ENCODE peak calls at places on chromosomes 11 and 22, in seven cellular contexts. One of them, this sample, is unnamed.

GRCh38 chr11:122375687-122376399 is 259.8 kb upstream of the BLID start:
- DNase-seq in amygdala: no peak
- DNase-seq in activated gamma-delta T cell treated with Interleukin-2 at 50 U/mL for 16 hours: no peak
- DNase-seq in H9: no peak
- DNase-seq in NCI-H460: no peak
- DNase-seq in kidney: no peak
- DNase-seq in hypothalamus: no peak
- DNase-seq in this sample: no peak

GRCh38 chr11:111327908-111328624 is 29.7 kb downstream of the POU2AF3 start:
- DNase-seq in activated gamma-delta T cell treated with Interleukin-2 at 50 U/mL for 16 hours: no peak
- DNase-seq in H9: peak
- DNase-seq in hypothalamus: no peak
- DNase-seq in amygdala: no peak
- DNase-seq in NCI-H460: no peak
- DNase-seq in kidney: no peak
- DNase-seq in this sample: no peak

GRCh38 chr11:120718171-120718570 is 206.6 kb downstream of the GRIK4 start:
- DNase-seq in hypothalamus: no peak
- DNase-seq in activated gamma-delta T cell treated with Interleukin-2 at 50 U/mL for 16 hours: no peak
- DNase-seq in amygdala: no peak
- DNase-seq in kidney: no peak
- DNase-seq in H9: no peak
- DNase-seq in NCI-H460: no peak
- DNase-seq in this sample: no peak

GRCh38 chr22:20076627-20077172 is 3.3 kb upstream of the DGCR8 start:
- DNase-seq in NCI-H460: no peak
- DNase-seq in kidney: peak
- DNase-seq in H9: no peak
- DNase-seq in hypothalamus: no peak
- DNase-seq in activated gamma-delta T cell treated with Interleukin-2 at 50 U/mL for 16 hours: no peak
- DNase-seq in amygdala: no peak
- DNase-seq in this sample: no peak

GRCh38 chr11:2586091-2586792 is 113.6 kb downstream of the KCNQ1OT1 start:
- DNase-seq in activated gamma-delta T cell treated with Interleukin-2 at 50 U/mL for 16 hours: no peak
- DNase-seq in kidney: peak
- DNase-seq in H9: peak
- DNase-seq in hypothalamus: no peak
- DNase-seq in NCI-H460: no peak
- DNase-seq in amygdala: no peak
- DNase-seq in this sample: no peak

GRCh38 chr11:123020968-123021367 is 39.3 kb upstream of the BSX start:
- DNase-seq in kidney: no peak
- DNase-seq in H9: peak
- DNase-seq in hypothalamus: no peak
- DNase-seq in amygdala: no peak
- DNase-seq in NCI-H460: peak
- DNase-seq in activated gamma-delta T cell treated with Interleukin-2 at 50 U/mL for 16 hours: no peak
- DNase-seq in this sample: peak

GRCh38 chr11:97615541-97615940 is 1225.7 kb downstream of the JRKL start:
- DNase-seq in NCI-H460: no peak
- DNase-seq in H9: no peak
- DNase-seq in kidney: no peak
- DNase-seq in amygdala: no peak
- DNase-seq in activated gamma-delta T cell treated with Interleukin-2 at 50 U/mL for 16 hours: no peak
- DNase-seq in hypothalamus: no peak
- DNase-seq in this sample: no peak

GRCh38 chr22:41353862-41354575 is 27.7 kb upstream of the TEF start:
- DNase-seq in amygdala: no peak
- DNase-seq in kidney: no peak
- DNase-seq in activated gamma-delta T cell treated with Interleukin-2 at 50 U/mL for 16 hours: no peak
- DNase-seq in H9: no peak
- DNase-seq in NCI-H460: no peak
- DNase-seq in hypothalamus: no peak
- DNase-seq in this sample: no peak

GRCh38 chr11:91871791-91872190 is 352.8 kb upstream of the FAT3 start:
- DNase-seq in NCI-H460: no peak
- DNase-seq in hypothalamus: no peak
- DNase-seq in amygdala: no peak
- DNase-seq in activated gamma-delta T cell treated with Interleukin-2 at 50 U/mL for 16 hours: no peak
- DNase-seq in kidney: no peak
- DNase-seq in H9: no peak
- DNase-seq in this sample: no peak

GRCh38 chr11:67372993-67373915 is at the start of gene CLCF1:
- DNase-seq in activated gamma-delta T cell treated with Interleukin-2 at 50 U/mL for 16 hours: peak
- DNase-seq in hypothalamus: no peak
- DNase-seq in NCI-H460: no peak
- DNase-seq in amygdala: peak
- DNase-seq in H9: no peak
- DNase-seq in kidney: peak
- DNase-seq in this sample: peak

GRCh38 chr11:69129647-69130046 is 26.1 kb upstream of the SMIM38 start:
- DNase-seq in H9: peak
- DNase-seq in amygdala: no peak
- DNase-seq in NCI-H460: no peak
- DNase-seq in kidney: peak
- DNase-seq in hypothalamus: no peak
- DNase-seq in activated gamma-delta T cell treated with Interleukin-2 at 50 U/mL for 16 hours: no peak
- DNase-seq in this sample: no peak

GRCh38 chr22:25054943-25055511 is 102.5 kb downstream of the KIAA1671 start:
- DNase-seq in kidney: no peak
- DNase-seq in NCI-H460: no peak
- DNase-seq in hypothalamus: peak
- DNase-seq in H9: no peak
- DNase-seq in activated gamma-delta T cell treated with Interleukin-2 at 50 U/mL for 16 hours: peak
- DNase-seq in amygdala: no peak
- DNase-seq in this sample: no peak

GRCh38 chr11:17490232-17490631 is 13.6 kb upstream of the ABCC8 start:
- DNase-seq in hypothalamus: no peak
- DNase-seq in NCI-H460: no peak
- DNase-seq in H9: no peak
- DNase-seq in amygdala: no peak
- DNase-seq in kidney: no peak
- DNase-seq in activated gamma-delta T cell treated with Interleukin-2 at 50 U/mL for 16 hours: no peak
- DNase-seq in this sample: no peak

GRCh38 chr11:29629281-29629680 is 387.5 kb downstream of the KCNA4 start:
- DNase-seq in amygdala: no peak
- DNase-seq in kidney: no peak
- DNase-seq in hypothalamus: no peak
- DNase-seq in activated gamma-delta T cell treated with Interleukin-2 at 50 U/mL for 16 hours: no peak
- DNase-seq in H9: no peak
- DNase-seq in NCI-H460: no peak
- DNase-seq in this sample: no peak

GRCh38 chr22:46684706-46685105 is 53.3 kb downstream of the CERK start:
- DNase-seq in NCI-H460: no peak
- DNase-seq in activated gamma-delta T cell treated with Interleukin-2 at 50 U/mL for 16 hours: no peak
- DNase-seq in H9: no peak
- DNase-seq in amygdala: no peak
- DNase-seq in kidney: no peak
- DNase-seq in hypothalamus: no peak
- DNase-seq in this sample: no peak

GRCh38 chr11:96185220-96185768 is 157.7 kb downstream of the MAML2 start:
- DNase-seq in NCI-H460: no peak
- DNase-seq in hypothalamus: no peak
- DNase-seq in H9: no peak
- DNase-seq in activated gamma-delta T cell treated with Interleukin-2 at 50 U/mL for 16 hours: no peak
- DNase-seq in amygdala: no peak
- DNase-seq in kidney: no peak
- DNase-seq in this sample: no peak

GRCh38 chr11:94954753-94955152 is 18.6 kb downstream of the CWC15 start:
- DNase-seq in activated gamma-delta T cell treated with Interleukin-2 at 50 U/mL for 16 hours: no peak
- DNase-seq in NCI-H460: no peak
- DNase-seq in hypothalamus: no peak
- DNase-seq in amygdala: no peak
- DNase-seq in H9: no peak
- DNase-seq in kidney: no peak
- DNase-seq in this sample: no peak

GRCh38 chr11:112588252-112588668 is 327.6 kb upstream of the PLET1 start:
- DNase-seq in hypothalamus: peak
- DNase-seq in kidney: peak
- DNase-seq in activated gamma-delta T cell treated with Interleukin-2 at 50 U/mL for 16 hours: no peak
- DNase-seq in NCI-H460: peak
- DNase-seq in amygdala: peak
- DNase-seq in H9: peak
- DNase-seq in this sample: peak

GRCh38 chr11:114472661-114473060 is 33.4 kb downstream of the REXO2 start:
- DNase-seq in kidney: no peak
- DNase-seq in hypothalamus: no peak
- DNase-seq in activated gamma-delta T cell treated with Interleukin-2 at 50 U/mL for 16 hours: no peak
- DNase-seq in NCI-H460: no peak
- DNase-seq in amygdala: no peak
- DNase-seq in H9: no peak
- DNase-seq in this sample: no peak

GRCh38 chr11:73387594-73388021 is 11.4 kb downstream of the RELT start:
- DNase-seq in NCI-H460: no peak
- DNase-seq in H9: no peak
- DNase-seq in kidney: no peak
- DNase-seq in activated gamma-delta T cell treated with Interleukin-2 at 50 U/mL for 16 hours: no peak
- DNase-seq in hypothalamus: no peak
- DNase-seq in amygdala: no peak
- DNase-seq in this sample: no peak

GRCh38 chr11:107576497-107577086 is 11.1 kb upstream of the ALKBH8 start:
- DNase-seq in H9: no peak
- DNase-seq in activated gamma-delta T cell treated with Interleukin-2 at 50 U/mL for 16 hours: peak
- DNase-seq in NCI-H460: peak
- DNase-seq in amygdala: peak
- DNase-seq in kidney: no peak
- DNase-seq in hypothalamus: no peak
- DNase-seq in this sample: peak

GRCh38 chr11:8239056-8239455 is 24.6 kb downstream of the LMO1 start:
- DNase-seq in amygdala: no peak
- DNase-seq in kidney: peak
- DNase-seq in NCI-H460: no peak
- DNase-seq in hypothalamus: no peak
- DNase-seq in H9: no peak
- DNase-seq in activated gamma-delta T cell treated with Interleukin-2 at 50 U/mL for 16 hours: no peak
- DNase-seq in this sample: no peak

GRCh38 chr22:20646377-20646776 is 127.5 kb upstream of the SERPIND1 start:
- DNase-seq in kidney: no peak
- DNase-seq in amygdala: no peak
- DNase-seq in activated gamma-delta T cell treated with Interleukin-2 at 50 U/mL for 16 hours: no peak
- DNase-seq in hypothalamus: no peak
- DNase-seq in NCI-H460: no peak
- DNase-seq in H9: peak
- DNase-seq in this sample: no peak

GRCh38 chr11:10490398-10491232 is 35.6 kb downstream of the AMPD3 start:
- DNase-seq in H9: peak
- DNase-seq in hypothalamus: peak
- DNase-seq in amygdala: peak
- DNase-seq in activated gamma-delta T cell treated with Interleukin-2 at 50 U/mL for 16 hours: no peak
- DNase-seq in kidney: peak
- DNase-seq in NCI-H460: peak
- DNase-seq in this sample: peak

GRCh38 chr22:20762233-20762796 is 11.6 kb upstream of the SERPIND1 start:
- DNase-seq in kidney: no peak
- DNase-seq in hypothalamus: no peak
- DNase-seq in NCI-H460: no peak
- DNase-seq in amygdala: no peak
- DNase-seq in H9: no peak
- DNase-seq in activated gamma-delta T cell treated with Interleukin-2 at 50 U/mL for 16 hours: no peak
- DNase-seq in this sample: no peak

GRCh38 chr11:74701351-74701750 is 29.9 kb downstream of the CHRDL2 start:
- DNase-seq in kidney: no peak
- DNase-seq in H9: peak
- DNase-seq in NCI-H460: no peak
- DNase-seq in hypothalamus: no peak
- DNase-seq in amygdala: no peak
- DNase-seq in activated gamma-delta T cell treated with Interleukin-2 at 50 U/mL for 16 hours: no peak
- DNase-seq in this sample: no peak

GRCh38 chr11:102254047-102254446 is 63.2 kb upstream of the BIRC3 start:
- DNase-seq in hypothalamus: no peak
- DNase-seq in kidney: no peak
- DNase-seq in activated gamma-delta T cell treated with Interleukin-2 at 50 U/mL for 16 hours: no peak
- DNase-seq in amygdala: no peak
- DNase-seq in H9: peak
- DNase-seq in NCI-H460: no peak
- DNase-seq in this sample: no peak

GRCh38 chr11:59802639-59803176 is 7.9 kb downstream of the MRPL16 start:
- DNase-seq in hypothalamus: no peak
- DNase-seq in kidney: no peak
- DNase-seq in activated gamma-delta T cell treated with Interleukin-2 at 50 U/mL for 16 hours: peak
- DNase-seq in NCI-H460: peak
- DNase-seq in H9: no peak
- DNase-seq in amygdala: no peak
- DNase-seq in this sample: peak

GRCh38 chr22:44023404-44024287 is 456 bp upstream of the PARVB start:
- DNase-seq in H9: peak
- DNase-seq in hypothalamus: no peak
- DNase-seq in amygdala: peak
- DNase-seq in kidney: peak
- DNase-seq in activated gamma-delta T cell treated with Interleukin-2 at 50 U/mL for 16 hours: peak
- DNase-seq in NCI-H460: peak
- DNase-seq in this sample: peak

GRCh38 chr11:61912530-61912898 is 4.9 kb downstream of the RAB3IL1 start:
- DNase-seq in NCI-H460: no peak
- DNase-seq in kidney: no peak
- DNase-seq in hypothalamus: no peak
- DNase-seq in H9: no peak
- DNase-seq in activated gamma-delta T cell treated with Interleukin-2 at 50 U/mL for 16 hours: no peak
- DNase-seq in amygdala: no peak
- DNase-seq in this sample: no peak

GRCh38 chr22:49201046-49201970 is 626.4 kb downstream of the BRD1 start:
- DNase-seq in NCI-H460: no peak
- DNase-seq in H9: peak
- DNase-seq in hypothalamus: no peak
- DNase-seq in kidney: peak
- DNase-seq in amygdala: no peak
- DNase-seq in activated gamma-delta T cell treated with Interleukin-2 at 50 U/mL for 16 hours: no peak
- DNase-seq in this sample: no peak

GRCh38 chr11:2517016-2517385 is 72.2 kb downstream of the KCNQ1 start:
- DNase-seq in activated gamma-delta T cell treated with Interleukin-2 at 50 U/mL for 16 hours: peak
- DNase-seq in amygdala: no peak
- DNase-seq in hypothalamus: no peak
- DNase-seq in NCI-H460: no peak
- DNase-seq in kidney: peak
- DNase-seq in H9: peak
- DNase-seq in this sample: no peak

GRCh38 chr11:118002541-118003019 is 16.4 kb downstream of the IL10RA start:
- DNase-seq in hypothalamus: no peak
- DNase-seq in amygdala: no peak
- DNase-seq in H9: no peak
- DNase-seq in kidney: no peak
- DNase-seq in activated gamma-delta T cell treated with Interleukin-2 at 50 U/mL for 16 hours: no peak
- DNase-seq in NCI-H460: no peak
- DNase-seq in this sample: no peak

GRCh38 chr11:1669546-1670218 is 27.3 kb upstream of the KRTAP5-6 start:
- DNase-seq in amygdala: peak
- DNase-seq in NCI-H460: no peak
- DNase-seq in hypothalamus: peak
- DNase-seq in activated gamma-delta T cell treated with Interleukin-2 at 50 U/mL for 16 hours: no peak
- DNase-seq in H9: no peak
- DNase-seq in kidney: no peak
- DNase-seq in this sample: no peak

GRCh38 chr22:38112361-38112760 is 1.9 kb upstream of the BAIAP2L2 start:
- DNase-seq in hypothalamus: no peak
- DNase-seq in kidney: peak
- DNase-seq in activated gamma-delta T cell treated with Interleukin-2 at 50 U/mL for 16 hours: no peak
- DNase-seq in amygdala: no peak
- DNase-seq in H9: no peak
- DNase-seq in NCI-H460: no peak
- DNase-seq in this sample: no peak

GRCh38 chr11:95764267-95764898 is 25.2 kb downstream of the FAM76B start:
- DNase-seq in NCI-H460: peak
- DNase-seq in H9: no peak
- DNase-seq in amygdala: no peak
- DNase-seq in kidney: no peak
- DNase-seq in hypothalamus: no peak
- DNase-seq in activated gamma-delta T cell treated with Interleukin-2 at 50 U/mL for 16 hours: no peak
- DNase-seq in this sample: peak

GRCh38 chr11:7167976-7168740 is 79.4 kb downstream of the RBMXL2 start:
- DNase-seq in NCI-H460: no peak
- DNase-seq in hypothalamus: no peak
- DNase-seq in H9: no peak
- DNase-seq in amygdala: no peak
- DNase-seq in activated gamma-delta T cell treated with Interleukin-2 at 50 U/mL for 16 hours: no peak
- DNase-seq in kidney: no peak
- DNase-seq in this sample: no peak

This sample was measured in HTR-8/SVneo.